ENCODE peak calls at places on chromosomes 6 and 20, in six cellular contexts. One of them, this sample, is unnamed.

GRCh38 chr6:142355481-142356174 is 53.8 kb downstream of the ADGRG6 start:
- DNase-seq in fibroblast of mammary gland: no peak
- DNase-seq in spleen: no peak
- DNase-seq in astrocyte of the spinal cord: no peak
- DNase-seq in keratinocyte: no peak
- DNase-seq in CD4-positive, alpha-beta T cell: no peak
- DNase-seq in this sample: no peak

GRCh38 chr6:27321370-27321769 is 9.3 kb upstream of the POM121L2 start:
- DNase-seq in fibroblast of mammary gland: no peak
- DNase-seq in spleen: no peak
- DNase-seq in astrocyte of the spinal cord: no peak
- DNase-seq in keratinocyte: no peak
- DNase-seq in CD4-positive, alpha-beta T cell: no peak
- DNase-seq in this sample: no peak

GRCh38 chr6:133992992-133993682 is 40.1 kb downstream of the TBPL1 start:
- DNase-seq in fibroblast of mammary gland: no peak
- DNase-seq in spleen: no peak
- DNase-seq in astrocyte of the spinal cord: no peak
- DNase-seq in keratinocyte: no peak
- DNase-seq in CD4-positive, alpha-beta T cell: no peak
- DNase-seq in this sample: no peak

GRCh38 chr6:148144917-148145521 is 197.6 kb upstream of the SASH1 start:
- DNase-seq in fibroblast of mammary gland: peak; percentile 77
- DNase-seq in spleen: peak; percentile 80
- DNase-seq in astrocyte of the spinal cord: peak; percentile 79
- DNase-seq in keratinocyte: peak; percentile 17
- DNase-seq in CD4-positive, alpha-beta T cell: peak; percentile 13
- DNase-seq in this sample: peak; percentile 53

GRCh38 chr6:129795261-129795660 is 65.9 kb downstream of the TMEM244 start:
- DNase-seq in fibroblast of mammary gland: peak; percentile 21
- DNase-seq in spleen: no peak
- DNase-seq in astrocyte of the spinal cord: peak; percentile 5
- DNase-seq in keratinocyte: peak; percentile 40
- DNase-seq in CD4-positive, alpha-beta T cell: no peak
- DNase-seq in this sample: no peak

GRCh38 chr20:23139524-23139923 is 53.4 kb upstream of the CD93 start:
- DNase-seq in fibroblast of mammary gland: no peak
- DNase-seq in spleen: no peak
- DNase-seq in astrocyte of the spinal cord: no peak
- DNase-seq in keratinocyte: peak; percentile 82
- DNase-seq in CD4-positive, alpha-beta T cell: no peak
- DNase-seq in this sample: no peak

GRCh38 chr20:43492101-43492500 is 15.4 kb upstream of the L3MBTL1 start:
- DNase-seq in fibroblast of mammary gland: no peak
- DNase-seq in spleen: no peak
- DNase-seq in astrocyte of the spinal cord: no peak
- DNase-seq in keratinocyte: peak; percentile 73
- DNase-seq in CD4-positive, alpha-beta T cell: no peak
- DNase-seq in this sample: peak; percentile 56

GRCh38 chr6:32946893-32947292 is 6.0 kb downstream of the HLA-DMA start:
- DNase-seq in fibroblast of mammary gland: no peak
- DNase-seq in spleen: no peak
- DNase-seq in astrocyte of the spinal cord: no peak
- DNase-seq in keratinocyte: no peak
- DNase-seq in CD4-positive, alpha-beta T cell: no peak
- DNase-seq in this sample: no peak

GRCh38 chr20:12219798-12220197 is 302.1 kb downstream of the BTBD3 start:
- DNase-seq in fibroblast of mammary gland: no peak
- DNase-seq in spleen: no peak
- DNase-seq in astrocyte of the spinal cord: no peak
- DNase-seq in keratinocyte: no peak
- DNase-seq in CD4-positive, alpha-beta T cell: no peak
- DNase-seq in this sample: no peak

GRCh38 chr6:144362042-144363018 is 77.2 kb downstream of the UTRN start:
- DNase-seq in fibroblast of mammary gland: peak; percentile 66
- DNase-seq in spleen: no peak
- DNase-seq in astrocyte of the spinal cord: peak; percentile 35
- DNase-seq in keratinocyte: no peak
- DNase-seq in CD4-positive, alpha-beta T cell: no peak
- DNase-seq in this sample: no peak

GRCh38 chr6:112691289-112691688 is 344.2 kb downstream of the RFPL4B start:
- DNase-seq in fibroblast of mammary gland: peak; percentile 93
- DNase-seq in spleen: no peak
- DNase-seq in astrocyte of the spinal cord: peak; percentile 62
- DNase-seq in keratinocyte: peak; percentile 33
- DNase-seq in CD4-positive, alpha-beta T cell: no peak
- DNase-seq in this sample: no peak

GRCh38 chr6:114557089-114557488 is 214.3 kb upstream of the HS3ST5 start:
- DNase-seq in fibroblast of mammary gland: no peak
- DNase-seq in spleen: no peak
- DNase-seq in astrocyte of the spinal cord: no peak
- DNase-seq in keratinocyte: no peak
- DNase-seq in CD4-positive, alpha-beta T cell: no peak
- DNase-seq in this sample: no peak

GRCh38 chr20:44626278-44626677 is 25.2 kb downstream of the ADA start:
- DNase-seq in fibroblast of mammary gland: no peak
- DNase-seq in spleen: no peak
- DNase-seq in astrocyte of the spinal cord: no peak
- DNase-seq in keratinocyte: no peak
- DNase-seq in CD4-positive, alpha-beta T cell: no peak
- DNase-seq in this sample: no peak

GRCh38 chr6:135038335-135038734 is 16.3 kb downstream of the HBS1L start:
- DNase-seq in fibroblast of mammary gland: no peak
- DNase-seq in spleen: no peak
- DNase-seq in astrocyte of the spinal cord: no peak
- DNase-seq in keratinocyte: no peak
- DNase-seq in CD4-positive, alpha-beta T cell: no peak
- DNase-seq in this sample: no peak
- TF ChIP-seq CTCF in fibroblast of mammary gland: no peak
- TF ChIP-seq CTCF in spleen: no peak
- TF ChIP-seq CTCF in astrocyte of the spinal cord: no peak
- TF ChIP-seq CTCF in keratinocyte: no peak
- TF ChIP-seq CTCF in CD4-positive, alpha-beta T cell: no peak
- TF ChIP-seq CTCF in this sample: no peak

DNA sequence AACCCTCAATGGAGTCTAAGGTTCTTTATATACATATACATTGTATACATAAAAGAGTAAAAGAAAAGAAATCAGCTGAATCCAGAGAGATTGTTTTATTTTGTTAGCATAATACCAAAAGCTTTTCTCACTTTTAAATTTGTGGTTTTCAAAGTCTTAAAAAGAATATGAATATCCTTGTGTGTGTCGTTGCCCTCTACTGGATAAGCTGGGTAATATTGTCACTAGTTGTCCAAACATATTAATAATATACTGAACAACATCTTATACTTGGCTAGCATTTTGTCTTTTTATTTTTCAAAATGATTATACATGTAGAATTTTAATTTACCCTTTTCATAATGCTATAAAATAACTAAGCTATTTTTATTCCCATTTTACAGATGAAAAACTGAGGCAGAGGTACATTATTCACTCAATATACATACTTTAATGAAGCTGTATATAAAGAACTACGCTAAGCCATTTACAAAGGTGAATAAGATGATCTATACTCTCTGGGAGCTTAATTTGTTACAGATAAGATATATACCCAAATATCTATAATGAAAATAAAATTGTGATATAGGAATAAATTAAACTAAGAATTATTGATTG is 531.7 kb downstream of the TFAP2B start:
- DNase-seq in fibroblast of mammary gland: peak; percentile 12
- DNase-seq in spleen: no peak
- DNase-seq in astrocyte of the spinal cord: peak; percentile 12
- DNase-seq in keratinocyte: no peak
- DNase-seq in CD4-positive, alpha-beta T cell: no peak
- DNase-seq in this sample: peak; percentile 5
- TF ChIP-seq CTCF in fibroblast of mammary gland: peak; percentile 20
- TF ChIP-seq CTCF in spleen: no peak
- TF ChIP-seq CTCF in astrocyte of the spinal cord: peak; percentile 28
- TF ChIP-seq CTCF in keratinocyte: peak; percentile 34
- TF ChIP-seq CTCF in CD4-positive, alpha-beta T cell: no peak
- TF ChIP-seq CTCF in this sample: peak; percentile 18

DNA sequence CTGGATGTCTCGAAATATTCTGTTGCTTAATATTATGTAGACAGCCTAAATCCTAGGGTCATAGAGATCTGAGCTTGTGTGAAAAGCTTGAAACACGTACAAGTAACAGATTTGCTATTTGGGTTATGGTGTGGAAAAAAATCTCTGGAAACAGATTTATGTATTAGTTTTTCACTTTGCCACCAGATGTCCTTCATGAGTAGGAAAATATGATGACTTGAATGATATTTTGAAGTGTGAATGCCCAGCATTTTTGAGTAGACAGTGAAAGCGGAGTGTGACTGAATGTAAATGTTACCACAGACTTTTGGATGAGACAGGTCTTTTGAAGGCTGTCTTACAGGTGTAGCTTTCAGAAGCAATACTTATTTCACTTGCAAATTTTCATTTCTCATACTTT is 4.2 kb upstream of the BMP6 start:
- DNase-seq in fibroblast of mammary gland: peak; percentile 52
- DNase-seq in spleen: no peak
- DNase-seq in astrocyte of the spinal cord: peak; percentile 34
- DNase-seq in keratinocyte: no peak
- DNase-seq in CD4-positive, alpha-beta T cell: no peak
- DNase-seq in this sample: peak; percentile 57
- TF ChIP-seq CTCF in fibroblast of mammary gland: peak; percentile 38
- TF ChIP-seq CTCF in spleen: no peak
- TF ChIP-seq CTCF in astrocyte of the spinal cord: peak; percentile 34
- TF ChIP-seq CTCF in keratinocyte: peak; percentile 18
- TF ChIP-seq CTCF in CD4-positive, alpha-beta T cell: no peak
- TF ChIP-seq CTCF in this sample: peak; percentile 8

GRCh38 chr6:158960046-158960445 is 40.0 kb downstream of the RSPH3 start:
- DNase-seq in fibroblast of mammary gland: no peak
- DNase-seq in spleen: no peak
- DNase-seq in astrocyte of the spinal cord: no peak
- DNase-seq in keratinocyte: no peak
- DNase-seq in CD4-positive, alpha-beta T cell: no peak
- DNase-seq in this sample: no peak

GRCh38 chr6:158955265-158955664 is 44.7 kb downstream of the RSPH3 start:
- DNase-seq in fibroblast of mammary gland: no peak
- DNase-seq in spleen: no peak
- DNase-seq in astrocyte of the spinal cord: no peak
- DNase-seq in keratinocyte: no peak
- DNase-seq in CD4-positive, alpha-beta T cell: no peak
- DNase-seq in this sample: no peak

GRCh38 chr6:158959552-158959951 is 40.5 kb downstream of the RSPH3 start:
- DNase-seq in fibroblast of mammary gland: no peak
- DNase-seq in spleen: no peak
- DNase-seq in astrocyte of the spinal cord: no peak
- DNase-seq in keratinocyte: no peak
- DNase-seq in CD4-positive, alpha-beta T cell: no peak
- DNase-seq in this sample: no peak

GRCh38 chr6:158962371-158962770 is 37.6 kb downstream of the RSPH3 start:
- DNase-seq in fibroblast of mammary gland: peak; percentile 41
- DNase-seq in spleen: no peak
- DNase-seq in astrocyte of the spinal cord: no peak
- DNase-seq in keratinocyte: no peak
- DNase-seq in CD4-positive, alpha-beta T cell: no peak
- DNase-seq in this sample: no peak

GRCh38 chr6:158958504-158959386 is 41.3 kb downstream of the RSPH3 start:
- DNase-seq in fibroblast of mammary gland: no peak
- DNase-seq in spleen: no peak
- DNase-seq in astrocyte of the spinal cord: no peak
- DNase-seq in keratinocyte: no peak
- DNase-seq in CD4-positive, alpha-beta T cell: no peak
- DNase-seq in this sample: peak; percentile 20
- TF ChIP-seq CTCF in fibroblast of mammary gland: no peak
- TF ChIP-seq CTCF in spleen: peak; percentile 9
- TF ChIP-seq CTCF in astrocyte of the spinal cord: no peak
- TF ChIP-seq CTCF in keratinocyte: peak; percentile 47
- TF ChIP-seq CTCF in CD4-positive, alpha-beta T cell: peak; percentile 5
- TF ChIP-seq CTCF in this sample: no peak

GRCh38 chr6:13357551-13358075 is 29.3 kb upstream of the TBC1D7 start:
- DNase-seq in fibroblast of mammary gland: peak; percentile 53
- DNase-seq in spleen: no peak
- DNase-seq in astrocyte of the spinal cord: peak; percentile 73
- DNase-seq in keratinocyte: no peak
- DNase-seq in CD4-positive, alpha-beta T cell: no peak
- DNase-seq in this sample: no peak
- TF ChIP-seq CTCF in fibroblast of mammary gland: no peak
- TF ChIP-seq CTCF in spleen: no peak
- TF ChIP-seq CTCF in astrocyte of the spinal cord: peak; percentile 22
- TF ChIP-seq CTCF in keratinocyte: no peak
- TF ChIP-seq CTCF in CD4-positive, alpha-beta T cell: no peak
- TF ChIP-seq CTCF in this sample: no peak

This sample was measured in GM20000.